ENCODE peak calls at places on chromosomes 16 and 17, in nine cellular contexts. G is spleen; S is H4; Q is myocyte; R is fibroblast of lung; K is activated naive CD8-positive, alpha-beta T cell treated with anti-CD3 and anti-CD28 coated beads, Interleukin-2, amount 50 U/mL, for 24 hours; A is NCI-H1436; O is lung; F is neural crest cell. B is an unnamed sample.

GRCh38 chr17:80845121-80845862 is 146.3 kb upstream of the CHMP6 start:
- DNase-seq in G (peak), S (no peak), Q (no peak), R (no peak), K (no peak), A (no peak), O (no peak), F (no peak), B (no peak)

GRCh38 chr16:87956169-87956770 is 5.0 kb downstream of the BANP start:
- DNase-seq in G (peak), S (no peak), Q (no peak), R (peak), K (peak), A (no peak), O (no peak), F (peak), B (peak)

GRCh38 chr16:20740007-20740883 is 1.4 kb downstream of the THUMPD1 start:
- DNase-seq in G (no peak), S (peak), Q (peak), R (peak), K (peak), A (no peak), O (no peak), F (no peak), B (peak)

GRCh38 chr16:89093602-89094251 is at the start of gene ACSF3:
- DNase-seq in G (peak), S (no peak), Q (peak), R (peak), K (peak), A (no peak), O (peak), F (peak), B (peak)

GRCh38 chr17:32486701-32487459 is at the start of gene CDK5R1:
- DNase-seq in G (peak), S (peak), Q (peak), R (peak), K (peak), A (peak), O (peak), F (peak), B (peak)

GRCh38 chr17:8109669-8110455 is 8.5 kb downstream of the ALOXE3 start:
- DNase-seq in G (peak), S (no peak), Q (no peak), R (peak), K (peak), A (peak), O (no peak), F (peak), B (peak)

GRCh38 chr17:41639492-41640473 is 15.4 kb upstream of the KRT17 start:
- DNase-seq in G (no peak), S (no peak), Q (no peak), R (peak), K (no peak), A (no peak), O (no peak), F (no peak), B (no peak)

GRCh38 chr16:29825145-29826044 is 5.1 kb downstream of the MVP start:
- DNase-seq in G (no peak), S (peak), Q (peak), R (peak), K (peak), A (no peak), O (no peak), F (no peak), B (no peak)

GRCh38 chr17:6623941-6624340 is 16.6 kb downstream of the KIAA0753 start:
- DNase-seq in G (no peak), S (no peak), Q (no peak), R (peak), K (no peak), A (no peak), O (no peak), F (no peak), B (no peak)

GRCh38 chr17:75250009-75250471 is 11.4 kb downstream of the GGA3 start:
- DNase-seq in G (no peak), S (no peak), Q (peak), R (peak), K (peak), A (no peak), O (no peak), F (no peak), B (no peak)

GRCh38 chr17:60627113-60627512 is 27.1 kb downstream of the PPM1D start:
- DNase-seq in G (no peak), S (no peak), Q (no peak), R (no peak), K (no peak), A (peak), O (no peak), F (no peak), B (no peak)

GRCh38 chr17:246226-246625 is 64.8 kb upstream of the DOC2B start:
- DNase-seq in G (no peak), S (no peak), Q (no peak), R (no peak), K (no peak), A (no peak), O (no peak), F (no peak), B (no peak)

GRCh38 chr17:58997756-58998553 is 108.7 kb downstream of the TRIM37 start:
- DNase-seq in G (no peak), S (no peak), Q (no peak), R (peak), K (no peak), A (no peak), O (no peak), F (no peak), B (no peak)

GRCh38 chr17:44971776-44972483 is 3.8 kb upstream of the C1QL1 start:
- DNase-seq in G (no peak), S (no peak), Q (no peak), R (peak), K (peak), A (no peak), O (no peak), F (no peak), B (no peak)

GRCh38 chr17:12568358-12569251 is 97.1 kb upstream of the MYOCD start:
- DNase-seq in G (no peak), S (no peak), Q (no peak), R (no peak), K (no peak), A (no peak), O (no peak), F (no peak), B (no peak)

GRCh38 chr17:44334315-44335181 is 9.9 kb upstream of the SLC25A39 start:
- DNase-seq in G (peak), S (no peak), Q (no peak), R (no peak), K (no peak), A (no peak), O (no peak), F (no peak), B (no peak)

GRCh38 chr17:60139438-60140285 is 10.1 kb upstream of the CA4 start:
- DNase-seq in G (peak), S (no peak), Q (peak), R (peak), K (peak), A (no peak), O (peak), F (peak), B (peak)